ENCODE peak calls at places on chromosome 15, in nine cellular contexts. A, G, U, I, W, O, D, Z and C are unnamed samples.

GRCh38 chr15:93200448-93201226 is 111.6 kb upstream of the RGMA start:
- DNase-seq in Z (no peak), D (no peak), U (no peak), O (peak), A (no peak), W (no peak), G (no peak), I (no peak), C (no peak)

GRCh38 chr15:33865416-33865815 is 102.9 kb upstream of the CHRM5 start:
- DNase-seq in U (no peak), A (peak), I (no peak), G (no peak), D (no peak), W (peak), O (no peak), Z (no peak), C (no peak)

GRCh38 chr15:31974855-31975421 is 55.4 kb upstream of the CHRNA7 start:
- DNase-seq in G (peak), Z (no peak), D (peak), I (no peak), U (peak), A (peak), O (peak), W (peak), C (no peak)

GRCh38 chr15:90860942-90861675 is 7.3 kb upstream of the FURIN start:
- DNase-seq in I (no peak), A (no peak), W (no peak), Z (no peak), U (no peak), O (no peak), D (no peak), G (no peak), C (no peak)

GRCh38 chr15:29270169-29270955 is 740 bp upstream of the NSMCE3 start:
- DNase-seq in A (peak), Z (no peak), O (no peak), I (no peak), W (peak), U (peak), G (no peak), D (no peak), C (no peak)

GRCh38 chr15:101530224-101530958 is 40.9 kb upstream of the PCSK6 start:
- DNase-seq in U (no peak), W (peak), D (no peak), G (no peak), Z (no peak), O (no peak), I (no peak), A (no peak), C (no peak)

GRCh38 chr15:57213783-57214366 is 162.4 kb upstream of the CGNL1 start:
- DNase-seq in O (no peak), I (no peak), A (peak), W (peak), U (peak), D (no peak), Z (no peak), G (peak), C (no peak)

GRCh38 chr15:83100072-83100646 is 7.3 kb upstream of the TM6SF1 start:
- DNase-seq in W (no peak), I (no peak), G (no peak), O (no peak), Z (no peak), A (no peak), U (no peak), D (no peak), C (no peak)

GRCh38 chr15:79083154-79083553 is 7.4 kb downstream of the RASGRF1 start:
- DNase-seq in I (no peak), Z (peak), A (no peak), D (no peak), U (no peak), G (no peak), W (no peak), O (peak), C (no peak)

GRCh38 chr15:51620647-51621046 is 1.9 kb downstream of the DMXL2 start:
- DNase-seq in I (no peak), O (no peak), U (peak), Z (no peak), D (no peak), G (no peak), A (no peak), W (no peak), C (no peak)

GRCh38 chr15:56074866-56075265 is 81.5 kb upstream of the NEDD4 start:
- DNase-seq in G (no peak), I (no peak), W (no peak), O (no peak), D (no peak), U (no peak), A (no peak), Z (no peak), C (no peak)

GRCh38 chr15:59158701-59159034 is 48.0 kb upstream of the LDHAL6B start:
- DNase-seq in Z (no peak), D (no peak), O (no peak), I (no peak), A (no peak), W (no peak), G (no peak), U (no peak), C (peak)

GRCh38 chr15:80709542-80709941 is 14.4 kb downstream of the ABHD17C start:
- DNase-seq in U (no peak), G (no peak), Z (no peak), W (no peak), A (no peak), D (no peak), I (no peak), O (no peak), C (no peak)

GRCh38 chr15:95561463-95561862 is 769.0 kb upstream of the NR2F2 start:
- DNase-seq in I (no peak), O (no peak), W (no peak), G (no peak), A (peak), D (no peak), U (no peak), Z (no peak), C (no peak)